ENCODE peak calls at places on chromosomes 2 and 18, in four cellular contexts. G, E, N and U are unnamed samples.
A peak's percentile ranks its signal among the peaks of the same experiment; 100 is the strongest.

GRCh38 chr2:17780546-17780945 is 26.6 kb downstream of the GEN1 start:
- DNase-seq in G (no peak), N (no peak), E (no peak), U (no peak)

GRCh38 chr2:44186800-44187199 is 18.1 kb downstream of the PPM1B start:
- DNase-seq in E (no peak), N (no peak), G (no peak), U (no peak)

GRCh38 chr18:78232196-78232595 is 747.4 kb upstream of the SALL3 start:
- DNase-seq in N (no peak), E (no peak), G (no peak), U (no peak)

GRCh38 chr18:79465392-79465991 is 69.8 kb downstream of the NFATC1 start:
- DNase-seq in G (peak; percentile 24), E (no peak), N (no peak), U (no peak)

GRCh38 chr2:176149484-176150337 is 1.6 kb upstream of the HOXD4 start:
- DNase-seq in N (no peak), E (no peak), G (no peak), U (no peak)

GRCh38 chr2:46164581-46165301 is 132.5 kb upstream of the EPAS1 start:
- DNase-seq in E (no peak), G (no peak), N (peak; percentile 6), U (peak; percentile 19)

GRCh38 chr2:23824777-23825212 is 102.1 kb downstream of the ATAD2B start:
- DNase-seq in G (peak; percentile 41), E (no peak), N (no peak), U (peak; percentile 29)

GRCh38 chr18:75441921-75442320 is 14.4 kb upstream of the SMIM21 start:
- DNase-seq in G (no peak), N (no peak), E (no peak), U (no peak)

GRCh38 chr18:48715651-48716354 is 177.0 kb downstream of the CTIF start:
- DNase-seq in E (no peak), N (no peak), G (no peak), U (no peak)

GRCh38 chr2:54384301-54385035 is 71.7 kb upstream of the SPTBN1 start:
- DNase-seq in E (no peak), G (no peak), N (peak; percentile 27), U (peak; percentile 88)

GRCh38 chr2:2013476-2013875 is 269.2 kb upstream of the PXDN start:
- DNase-seq in G (no peak), E (no peak), N (no peak), U (peak; percentile 31)

GRCh38 chr2:27209621-27210401 is 2.0 kb upstream of the ATRAID start:
- DNase-seq in N (no peak), G (no peak), E (no peak), U (no peak)

GRCh38 chr2:67871696-67872320 is 191.0 kb downstream of the C1D start:
- DNase-seq in N (no peak), E (no peak), G (no peak), U (no peak)

GRCh38 chr18:42675810-42676209 is 439.7 kb downstream of the RIT2 start:
- DNase-seq in E (no peak), G (no peak), N (no peak), U (no peak)